ENCODE peak calls at places on chromosome 12, in ten cellular contexts. I is activated naive CD4-positive, alpha-beta T cell treated with anti-CD3 and anti-CD28 coated beads, Interleukin-2, amount 50 U/mL, for 72 hours; T is left ventricle myocardium superior; R is activated CD8-positive, alpha-beta T cell treated with anti-CD3 and anti-CD28 coated beads for 36 hours; Y is lower lobe of right lung; J is right cardiac atrium; D is naive B cell; N is Right ventricle myocardium inferior; K is SK-N-SH treated with all-trans-retinoic acid at 6 μM for 48 hours; H is left colon. B is an unnamed sample.

GRCh38 chr12:1531654-1532366 is 62.6 kb downstream of the FBXL14 start:
- ATAC-seq in T (no peak), I (peak), N (no peak), H (peak), J (no peak), R (no peak), D (no peak), Y (no peak), K (no peak), B (no peak)

GRCh38 chr12:93390025-93390424 is 12.3 kb downstream of the NUDT4 start:
- ATAC-seq in Y (no peak), K (no peak), H (no peak), T (no peak), I (no peak), R (no peak), N (no peak), D (no peak), J (no peak), B (no peak)

GRCh38 chr12:21323736-21324135 is 11.0 kb downstream of the SLCO1A2 start:
- ATAC-seq in K (no peak), J (no peak), R (no peak), D (no peak), Y (no peak), N (no peak), H (no peak), T (no peak), I (no peak), B (no peak)

GRCh38 chr12:2283910-2284309 is 231.1 kb downstream of the CACNA1C start:
- ATAC-seq in Y (peak), H (no peak), R (no peak), I (no peak), T (peak), K (peak), N (peak), J (peak), D (no peak), B (no peak)

GRCh38 chr12:64186789-64187188 is 35.3 kb downstream of the KICS2 start:
- ATAC-seq in R (peak), T (no peak), N (no peak), H (no peak), D (no peak), I (peak), J (peak), K (peak), Y (peak), B (peak)

GRCh38 chr12:10068634-10069033 is 30.2 kb downstream of the CLEC1A start:
- ATAC-seq in N (peak), I (no peak), K (no peak), R (no peak), H (no peak), T (peak), D (peak), Y (peak), J (peak), B (no peak)

GRCh38 chr12:88185988-88186387 is 43.9 kb downstream of the TMTC3 start:
- ATAC-seq in D (no peak), T (no peak), J (no peak), N (no peak), I (no peak), K (peak), Y (no peak), R (no peak), H (no peak), B (no peak)

GRCh38 chr12:75505706-75506312 is 5.6 kb downstream of the KRR1 start:
- ATAC-seq in K (peak), T (no peak), J (no peak), H (no peak), R (peak), I (no peak), D (peak), N (no peak), Y (no peak), B (no peak)

GRCh38 chr12:111451649-111452129 is 46.0 kb downstream of the SH2B3 start:
- ATAC-seq in Y (peak), K (peak), R (peak), I (no peak), T (peak), H (peak), N (peak), D (peak), J (no peak), B (peak)